ENCODE peak calls at places on chromosomes 5 and 9, in four cellular contexts. A, S, E and Y are unnamed samples.

GRCh38 chr5:150068472-150068871 is 17.9 kb downstream of the CSF1R start:
- DNase-seq in A (no peak), S (no peak), E (peak; percentile 46), Y (no peak)

GRCh38 chr5:107359916-107360234 is 310.9 kb downstream of the EFNA5 start:
- DNase-seq in S (no peak), E (no peak), A (no peak), Y (no peak)

GRCh38 chr9:5438301-5439162 is 807 bp upstream of the PLGRKT start:
- DNase-seq in S (no peak), E (no peak), A (peak; percentile 79), Y (no peak)

GRCh38 chr5:149404746-149405549 is 25.9 kb upstream of the IL17B start:
- DNase-seq in E (no peak), S (no peak), A (no peak), Y (no peak)

GRCh38 chr5:58080573-58080972 is 379.3 kb downstream of the PLK2 start:
- DNase-seq in E (no peak), A (no peak), S (no peak), Y (no peak)

GRCh38 chr5:132363431-132364112 is 5.9 kb upstream of the SLC22A5 start:
- DNase-seq in S (no peak), A (no peak), E (no peak), Y (no peak)

GRCh38 chr5:125659316-125660071 is 763.7 kb upstream of the GRAMD2B start:
- DNase-seq in S (peak; percentile 10), A (no peak), E (no peak), Y (no peak)

GRCh38 chr5:129500101-129500500 is 40.0 kb downstream of the ADAMTS19 start:
- DNase-seq in E (no peak), A (no peak), S (no peak), Y (no peak)

GRCh38 chr5:91382530-91383026 is 539 bp downstream of the ARRDC3 start:
- DNase-seq in S (peak; percentile 36), E (no peak), A (peak; percentile 30), Y (no peak)

GRCh38 chr5:90949469-90950358 is 391.1 kb downstream of the ADGRV1 start:
- DNase-seq in S (no peak), E (no peak), A (no peak), Y (no peak)

GRCh38 chr5:98769256-98770157 is 4.0 kb upstream of the RGMB start:
- DNase-seq in S (peak; percentile 27), A (peak; percentile 67), E (peak; percentile 72), Y (no peak)

GRCh38 chr5:172186114-172186695 is 1.8 kb downstream of the STK10 start:
- DNase-seq in E (no peak), S (no peak), A (no peak), Y (no peak)

GRCh38 chr5:4990017-4990416 is 150.1 kb upstream of the ADAMTS16 start:
- DNase-seq in E (no peak), A (no peak), S (no peak), Y (no peak)

GRCh38 chr9:15354713-15355112 is 47.7 kb upstream of the TTC39B start:
- DNase-seq in E (no peak), A (no peak), S (no peak), Y (no peak)

GRCh38 chr5:110333384-110333783 is 393.1 kb downstream of the TMEM232 start:
- DNase-seq in E (no peak), A (no peak), S (no peak), Y (no peak)
- TF ChIP-seq CTCF in E (no peak), A (no peak), S (peak; percentile 28), Y (no peak)

DNA sequence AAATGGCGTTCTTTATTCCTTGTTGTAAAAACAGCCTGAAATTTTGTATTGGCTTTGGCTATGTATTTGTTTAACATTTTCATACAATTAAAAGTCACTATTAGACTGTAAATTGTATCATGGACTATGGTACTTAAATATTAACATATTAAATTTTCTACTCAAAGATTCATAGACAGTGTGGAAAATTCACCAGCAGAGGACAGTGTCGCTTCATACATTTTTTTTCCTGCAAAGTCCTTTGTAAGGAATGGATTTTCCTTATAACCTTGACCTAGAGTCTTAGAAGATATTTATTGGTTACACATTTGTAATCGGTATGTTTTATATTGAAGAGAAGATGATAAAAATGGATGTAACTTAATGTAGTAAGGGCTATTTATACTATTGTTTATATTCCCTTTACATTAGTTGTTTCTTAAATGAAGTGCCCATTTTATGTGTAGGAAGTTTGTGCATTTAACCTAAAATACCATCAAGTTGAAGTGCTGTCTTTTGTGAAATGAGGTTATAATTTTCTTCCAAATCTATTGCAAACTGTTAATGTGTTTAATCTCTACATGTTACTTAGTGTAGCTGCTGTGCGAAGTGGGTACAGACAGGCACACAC is 150.1 kb downstream of the KDM4C start:
- DNase-seq in S (peak; percentile 18), E (no peak), A (no peak), Y (no peak)
- TF ChIP-seq CTCF in S (peak; percentile 76), E (peak; percentile 56), A (no peak), Y (no peak)

DNA sequence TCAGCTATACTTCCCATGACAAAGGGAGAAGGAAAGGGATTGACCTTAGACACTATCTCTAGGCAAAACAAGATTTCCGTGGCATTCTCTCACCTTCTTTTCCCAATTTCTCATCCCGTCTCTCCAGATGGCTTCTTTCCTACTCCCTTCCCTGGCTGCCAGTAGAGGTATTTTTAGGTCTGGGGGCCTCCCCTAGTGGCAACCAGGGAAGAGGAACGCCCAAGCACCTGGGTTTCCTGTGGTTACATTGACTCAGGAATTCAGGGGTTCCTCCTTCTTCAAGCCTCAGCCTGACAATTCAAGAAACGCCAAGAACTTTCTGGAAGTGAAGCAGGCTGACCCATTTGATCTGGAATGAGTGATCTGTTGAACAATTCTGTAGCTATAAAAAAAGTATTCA is 111.5 kb upstream of the OSMR start:
- DNase-seq in A (no peak), E (no peak), S (no peak), Y (no peak)
- TF ChIP-seq CTCF in A (no peak), E (no peak), S (peak; percentile 16), Y (no peak)

GRCh38 chr9:91740713-91741112 is 209.3 kb downstream of the ROR2 start:
- DNase-seq in A (no peak), S (no peak), E (no peak), Y (no peak)
- TF ChIP-seq CTCF in A (no peak), S (peak; percentile 15), E (peak; percentile 21), Y (no peak)

GRCh38 chr9:99192786-99193465 is 28.8 kb downstream of the ALG2 start:
- DNase-seq in E (no peak), A (no peak), S (no peak), Y (peak; percentile 32)
- TF ChIP-seq CTCF in E (no peak), A (no peak), S (peak; percentile 19), Y (peak; percentile 21)

GRCh38 chr5:175878544-175879438 is 7.4 kb downstream of the CPLX2 start:
- DNase-seq in S (no peak), E (no peak), A (no peak), Y (no peak)

GRCh38 chr5:175879743-175880142 is 8.4 kb downstream of the CPLX2 start:
- DNase-seq in E (no peak), A (no peak), S (no peak), Y (no peak)

GRCh38 chr5:175880213-175880612 is 8.8 kb downstream of the CPLX2 start:
- DNase-seq in A (no peak), S (no peak), E (no peak), Y (no peak)

GRCh38 chr5:175876107-175876506 is 4.7 kb downstream of the CPLX2 start:
- DNase-seq in A (no peak), S (no peak), E (no peak), Y (no peak)

DNA sequence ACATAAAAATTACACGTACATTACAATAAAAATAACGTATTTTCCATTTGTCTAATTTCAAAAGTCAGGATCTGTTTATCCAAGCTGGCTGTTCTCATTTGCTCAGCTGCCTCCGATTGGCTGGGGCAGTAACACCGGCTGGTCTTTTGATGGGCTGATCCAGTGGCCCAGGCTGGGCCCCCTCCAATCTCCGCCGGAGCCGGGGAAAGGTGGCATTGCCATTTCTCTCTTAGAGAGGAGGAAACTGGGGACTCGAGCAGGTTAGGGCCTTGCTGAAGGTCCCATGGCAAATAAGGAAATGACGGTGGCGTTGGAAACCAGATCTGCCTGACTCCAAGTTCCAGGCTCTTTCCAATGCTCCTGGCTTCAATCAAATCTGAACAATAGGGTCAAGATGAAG is 6.6 kb downstream of the CPLX2 start:
- DNase-seq in E (no peak), S (no peak), A (no peak), Y (no peak)
- TF ChIP-seq CTCF in E (no peak), S (no peak), A (no peak), Y (no peak)

DNA sequence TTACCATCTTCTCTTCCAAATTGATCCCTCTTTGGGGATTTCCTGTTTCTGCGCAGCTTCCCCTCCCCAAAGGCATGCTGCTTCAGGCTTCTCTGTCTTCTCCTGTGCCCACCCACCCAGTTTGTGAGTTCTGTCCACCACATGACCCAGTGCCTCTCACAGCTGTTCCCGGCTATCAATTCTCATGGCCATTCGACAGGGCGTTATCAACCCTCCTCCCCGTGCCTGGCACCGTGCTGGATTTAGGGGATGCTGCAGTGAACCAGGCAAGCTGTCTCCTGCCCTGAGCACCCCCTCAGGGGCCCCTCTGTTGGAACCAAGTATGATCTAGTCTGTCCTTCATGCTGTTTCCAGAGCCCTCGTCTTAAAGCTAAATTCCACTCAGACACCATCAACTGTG is 38.7 kb downstream of the COL23A1 start:
- DNase-seq in E (no peak), S (no peak), A (no peak), Y (no peak)
- TF ChIP-seq CTCF in E (no peak), S (peak; percentile 21), A (no peak), Y (no peak)

GRCh38 chr5:151288180-151288579 is 15.4 kb downstream of the SLC36A3 start:
- DNase-seq in S (no peak), E (no peak), A (no peak), Y (no peak)
- TF ChIP-seq CTCF in S (no peak), E (no peak), A (no peak), Y (no peak)

GRCh38 chr5:72456391-72457060 is 50.7 kb downstream of the ZNF366 start:
- DNase-seq in E (no peak), S (no peak), A (no peak), Y (no peak)

GRCh38 chr5:72457491-72457890 is 49.7 kb downstream of the ZNF366 start:
- DNase-seq in S (no peak), A (no peak), E (no peak), Y (no peak)

GRCh38 chr5:72459913-72460312 is 47.3 kb downstream of the ZNF366 start:
- DNase-seq in E (no peak), S (no peak), A (no peak), Y (no peak)

GRCh38 chr5:72459089-72459661 is 48.0 kb downstream of the ZNF366 start:
- DNase-seq in E (no peak), S (no peak), A (no peak), Y (no peak)

DNA sequence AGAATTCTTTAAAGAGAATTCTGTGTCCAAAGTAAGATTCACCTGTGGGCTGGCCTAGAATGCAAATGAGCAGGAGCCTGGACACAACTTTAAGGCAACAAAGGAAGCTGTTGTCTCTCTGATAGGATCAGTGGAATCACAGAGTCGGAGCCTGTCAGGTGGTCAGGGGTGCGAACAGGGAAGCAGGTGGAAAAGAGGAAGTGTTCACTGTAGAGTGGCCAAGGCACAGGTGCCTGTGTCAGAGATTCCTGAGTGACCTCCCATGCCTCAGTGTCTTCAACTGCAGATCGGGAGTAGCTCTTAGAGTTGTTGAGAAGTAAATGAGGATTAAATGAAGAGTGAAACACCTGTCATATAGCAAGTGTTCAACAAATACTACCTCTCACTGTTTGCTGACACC is 48.8 kb downstream of the ZNF366 start:
- DNase-seq in E (no peak), S (no peak), A (no peak), Y (no peak)
- TF ChIP-seq CTCF in E (no peak), S (no peak), A (no peak), Y (no peak)

GRCh38 chr5:68195137-68195536 is 20.4 kb upstream of the PIK3R1 start:
- DNase-seq in A (no peak), S (no peak), E (no peak), Y (no peak)
- TF ChIP-seq CTCF in A (no peak), S (no peak), E (no peak), Y (no peak)